ENCODE peak calls at places on chromosome 14, in ten cellular contexts. Q is A549, L is breast epithelium, Z is tibial artery, E is fibroblast of lung, X is keratinocyte, N is lung, V is ascending aorta, R is Caco-2, O is heart left ventricle. K is an unnamed sample. For H3K4me1 and H3K9me3, the result is how much of the 10 kb centered on the place peaks cover.

GRCh38 chr14:54627325-54627717 is 60.4 kb downstream of the SAMD4A start:
- DNase-seq in X (no peak), N (no peak), O (no peak), Z (no peak), R (no peak), V (no peak), E (peak), Q (no peak), L (no peak), K (no peak)

GRCh38 chr14:101586531-101587402 is 25.5 kb downstream of the DIO3 start:
- DNase-seq in N (no peak), X (no peak), R (no peak), E (no peak), V (no peak), Q (no peak), L (peak), Z (peak), O (no peak), K (no peak)

GRCh38 chr14:21142357-21142756 is 13.5 kb downstream of the OR5AU1 start:
- DNase-seq in Q (no peak), L (no peak), E (no peak), O (no peak), R (no peak), Z (no peak), V (no peak), X (no peak), N (no peak), K (no peak)

GRCh38 chr14:94485944-94486841 is 10.2 kb upstream of the SERPINA9 start:
- DNase-seq in N (no peak), X (no peak), V (no peak), O (peak), L (no peak), Z (no peak), Q (peak), R (peak), E (peak), K (no peak)

GRCh38 chr14:77059276-77059934 is 30.9 kb upstream of the IRF2BPL start:
- DNase-seq in N (no peak), L (peak), E (peak), O (no peak), X (no peak), Z (no peak), R (no peak), V (no peak), Q (peak), K (no peak)

GRCh38 chr14:34223302-34224150 is 238.5 kb downstream of the SPTSSA start:
- DNase-seq in Q (no peak), E (no peak), O (no peak), Z (no peak), N (no peak), V (no peak), L (no peak), X (no peak), R (peak), K (no peak)

GRCh38 chr14:81165188-81165587 is 55.6 kb downstream of the GTF2A1 start:
- DNase-seq in R (no peak), E (no peak), N (no peak), V (no peak), L (no peak), X (no peak), Q (no peak), O (no peak), Z (no peak), K (no peak)

GRCh38 chr14:76904100-76904739 is 78.0 kb downstream of the LRRC74A start:
- DNase-seq in X (no peak), O (peak), E (peak), V (peak), Q (no peak), N (no peak), L (no peak), Z (peak), R (no peak), K (no peak)

GRCh38 chr14:90739318-90740077 is 76.7 kb downstream of the TTC7B start:
- DNase-seq in Z (no peak), N (no peak), O (no peak), Q (no peak), X (no peak), V (peak), L (no peak), R (no peak), E (no peak), K (no peak)

GRCh38 chr14:101767618-101768362 is 6.3 kb downstream of the PPP2R5C start:
- DNase-seq in O (no peak), N (no peak), Q (no peak), Z (no peak), V (no peak), L (no peak), E (no peak), R (no peak), X (no peak), K (no peak)

GRCh38 chr14:59438148-59438766 is 26.9 kb downstream of the GPR135 start:
- DNase-seq in N (no peak), O (no peak), Z (no peak), E (peak), Q (no peak), R (no peak), L (no peak), X (no peak), V (no peak), K (no peak)

GRCh38 chr14:56333361-56334279 is 215.4 kb downstream of the PELI2 start:
- DNase-seq in V (no peak), O (no peak), E (peak), N (no peak), Q (peak), L (no peak), X (no peak), R (no peak), Z (no peak), K (no peak)

GRCh38 chr14:30630248-30630647 is 8.1 kb downstream of the SCFD1 start:
- DNase-seq in Q (no peak), Z (no peak), R (no peak), X (no peak), O (no peak), V (no peak), E (no peak), N (no peak), L (no peak), K (no peak)

DNA sequence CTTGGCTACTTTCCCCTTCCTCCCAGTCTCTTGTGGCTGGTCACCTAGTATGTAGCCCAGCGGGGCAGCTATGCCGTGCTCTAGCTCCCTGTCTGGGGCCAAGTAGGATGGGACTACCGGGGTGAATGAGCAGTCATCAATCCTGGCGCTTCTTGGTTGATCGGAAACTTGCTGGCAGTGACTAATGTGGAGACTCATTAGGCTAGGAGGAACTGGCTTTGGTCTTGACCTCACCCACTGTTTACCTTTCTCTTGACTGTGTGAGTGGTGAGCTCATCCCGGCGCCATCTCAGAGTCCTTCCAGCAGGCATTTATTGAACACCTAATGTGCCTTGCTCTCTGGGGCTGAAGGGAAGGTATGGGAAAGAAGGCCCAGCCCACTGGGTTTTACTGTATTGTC is 16.0 kb downstream of the PLEKHG3 start:
- DNase-seq in R (no peak), O (no peak), L (peak), E (peak), V (peak), Z (peak), X (peak), N (no peak), Q (peak), K (no peak)
- H3K4me1 ChIP-seq in R (half or more), O (half or more), L (under half), E (under half), V (half or more), Z (half or more), X (half or more), N (under half), Q (half or more), K (under half)

GRCh38 chr14:98758440-98758839 is 513.6 kb downstream of the BCL11B start:
- DNase-seq in L (no peak), Q (no peak), O (no peak), V (no peak), Z (no peak), E (no peak), R (no peak), N (peak), X (no peak), K (no peak)
- H3K9me3 ChIP-seq in L (under half), Q (under half), O (under half), V (under half), Z (under half), E (under half), R (under half), N (under half), X (under half), K (under half)

GRCh38 chr14:105098316-105098715 is 33.1 kb upstream of the GPR132 start:
- DNase-seq in X (no peak), Q (no peak), E (no peak), R (no peak), Z (no peak), O (no peak), N (no peak), L (no peak), V (peak), K (no peak)

GRCh38 chr14:105102893-105103292 is 37.7 kb upstream of the GPR132 start:
- DNase-seq in N (no peak), R (no peak), O (no peak), E (no peak), V (peak), Z (no peak), Q (no peak), L (no peak), X (no peak), K (no peak)

GRCh38 chr14:105102361-105102760 is 37.1 kb upstream of the GPR132 start:
- DNase-seq in L (no peak), O (no peak), Z (no peak), E (no peak), Q (no peak), V (peak), X (no peak), R (no peak), N (no peak), K (no peak)

GRCh38 chr14:105099778-105100177 is 34.5 kb upstream of the GPR132 start:
- DNase-seq in N (no peak), R (no peak), E (no peak), O (no peak), V (no peak), Z (no peak), Q (no peak), X (no peak), L (no peak), K (no peak)

GRCh38 chr14:105100931-105101330 is 35.7 kb upstream of the GPR132 start:
- DNase-seq in L (no peak), R (no peak), V (no peak), E (no peak), Q (no peak), O (no peak), N (no peak), Z (no peak), X (no peak), K (no peak)
- H3K4me1 ChIP-seq in L (under half), R (under half), V (under half), E (under half), Q (under half), O (under half), N (under half), Z (under half), X (under half), K (under half)

GRCh38 chr14:106619618-106620017 is 1093.2 kb downstream of the TMEM121 start:
- DNase-seq in V (no peak), E (no peak), Z (no peak), R (peak), Q (no peak), L (no peak), O (no peak), X (no peak), N (no peak), K (no peak)

GRCh38 chr14:106625181-106625580 is 1098.8 kb downstream of the TMEM121 start:
- DNase-seq in N (no peak), E (no peak), X (no peak), Z (no peak), V (no peak), L (no peak), Q (no peak), O (no peak), R (no peak), K (no peak)

GRCh38 chr14:106622200-106622745 is 1095.9 kb downstream of the TMEM121 start:
- DNase-seq in Q (no peak), L (no peak), X (no peak), R (no peak), Z (no peak), N (no peak), E (no peak), V (no peak), O (no peak), K (no peak)

GRCh38 chr14:106620368-106620767 is 1094.0 kb downstream of the TMEM121 start:
- DNase-seq in E (no peak), R (no peak), L (no peak), N (no peak), Q (no peak), X (no peak), V (no peak), O (no peak), Z (no peak), K (no peak)
- H3K9me3 ChIP-seq in E (under half), R (under half), L (under half), N (under half), Q (under half), X (under half), V (under half), O (under half), Z (under half), K (under half)

GRCh38 chr14:75429562-75429961 is 1.7 kb downstream of the JDP2 start:
- DNase-seq in X (no peak), E (no peak), V (no peak), L (no peak), O (no peak), N (no peak), R (no peak), Z (no peak), Q (no peak), K (no peak)
- H3K4me1 ChIP-seq in X (under half), E (under half), V (under half), L (under half), O (half or more), N (under half), R (under half), Z (under half), Q (under half), K (under half)

GRCh38 chr14:75460402-75460801 is 32.6 kb downstream of the JDP2 start:
- DNase-seq in L (no peak), Z (no peak), O (no peak), R (no peak), V (no peak), X (no peak), N (no peak), E (no peak), Q (no peak), K (no peak)
- H3K9me3 ChIP-seq in L (under half), Z (under half), O (under half), R (under half), V (under half), X (under half), N (under half), E (under half), Q (under half), K (under half)

DNA sequence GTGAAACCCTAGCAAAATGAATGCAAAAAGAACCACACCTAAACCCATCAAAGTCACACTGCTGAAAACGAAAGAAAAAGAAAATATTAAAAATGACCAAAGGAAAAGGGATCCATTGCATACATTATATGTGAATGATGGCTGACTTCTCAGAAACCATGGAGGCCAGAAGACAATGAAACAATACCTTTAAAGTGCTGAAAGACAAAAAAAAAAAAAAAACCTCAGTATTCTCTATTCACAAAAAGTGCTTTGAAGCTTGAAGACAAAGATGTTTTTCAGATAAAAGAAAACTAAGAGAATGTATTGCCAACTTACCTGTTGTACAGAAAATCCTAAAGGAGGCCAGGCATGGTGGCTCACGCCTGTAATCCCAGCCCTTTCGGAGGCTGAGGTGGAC is 4.5 kb upstream of the EVL start:
- DNase-seq in Z (no peak), E (no peak), V (no peak), Q (no peak), R (no peak), N (no peak), L (no peak), O (no peak), X (no peak), K (peak)
- H3K4me1 ChIP-seq in Z (under half), E (under half), V (under half), Q (under half), R (under half), N (under half), L (under half), O (under half), X (under half), K (half or more)

K was measured in CD4-positive, CD25-positive, alpha-beta regulatory T cell.